ENCODE peak calls at places on chromosomes 2 and 18, in five cellular contexts. One of them, this sample, is unnamed.

GRCh38 chr2:16821696-16822095 is 156.1 kb upstream of the CYRIA start:
- DNase-seq in transverse colon: no peak
- DNase-seq in upper lobe of right lung: no peak
- DNase-seq in right lobe of liver: no peak
- DNase-seq in PC-9: no peak
- DNase-seq in this sample: no peak

GRCh38 chr2:230312638-230313037 is 14.4 kb upstream of the SP140L start:
- DNase-seq in transverse colon: no peak
- DNase-seq in right lobe of liver: no peak
- DNase-seq in upper lobe of right lung: no peak
- DNase-seq in PC-9: no peak
- DNase-seq in this sample: no peak

GRCh38 chr2:233165895-233166661 is 85.4 kb upstream of the ATG16L1 start:
- DNase-seq in upper lobe of right lung: peak; percentile 87
- DNase-seq in right lobe of liver: peak; percentile 66
- DNase-seq in PC-9: peak; percentile 97
- DNase-seq in transverse colon: peak; percentile 66
- DNase-seq in this sample: peak; percentile 81

GRCh38 chr2:191521608-191522208 is 156.2 kb upstream of the NABP1 start:
- DNase-seq in transverse colon: no peak
- DNase-seq in right lobe of liver: no peak
- DNase-seq in upper lobe of right lung: no peak
- DNase-seq in PC-9: no peak
- DNase-seq in this sample: no peak

GRCh38 chr2:238851751-238852150 is 3.9 kb downstream of the TWIST2 start:
- DNase-seq in upper lobe of right lung: no peak
- DNase-seq in right lobe of liver: no peak
- DNase-seq in transverse colon: no peak
- DNase-seq in PC-9: no peak
- DNase-seq in this sample: no peak

GRCh38 chr2:174668075-174668474 is 70.5 kb upstream of the WIPF1 start:
- DNase-seq in PC-9: no peak
- DNase-seq in upper lobe of right lung: no peak
- DNase-seq in right lobe of liver: no peak
- DNase-seq in transverse colon: no peak
- DNase-seq in this sample: no peak

GRCh38 chr2:164671664-164672396 is 50.5 kb upstream of the GRB14 start:
- DNase-seq in transverse colon: no peak
- DNase-seq in upper lobe of right lung: no peak
- DNase-seq in PC-9: no peak
- DNase-seq in right lobe of liver: no peak
- DNase-seq in this sample: no peak

GRCh38 chr2:219308142-219309093 is 783 bp downstream of the PTPRN start:
- DNase-seq in PC-9: no peak
- DNase-seq in transverse colon: peak; percentile 53
- DNase-seq in upper lobe of right lung: peak; percentile 79
- DNase-seq in right lobe of liver: peak; percentile 57
- DNase-seq in this sample: peak; percentile 91

GRCh38 chr18:49566217-49566616 is 4.4 kb downstream of the LIPG start:
- DNase-seq in right lobe of liver: no peak
- DNase-seq in PC-9: no peak
- DNase-seq in upper lobe of right lung: no peak
- DNase-seq in transverse colon: no peak
- DNase-seq in this sample: no peak

GRCh38 chr2:201701591-201701990 is 3.1 kb upstream of the MPP4 start:
- DNase-seq in transverse colon: no peak
- DNase-seq in right lobe of liver: no peak
- DNase-seq in upper lobe of right lung: no peak
- DNase-seq in PC-9: no peak
- DNase-seq in this sample: no peak

GRCh38 chr18:48037481-48038271 is 107.2 kb upstream of the SMAD2 start:
- DNase-seq in transverse colon: no peak
- DNase-seq in upper lobe of right lung: no peak
- DNase-seq in right lobe of liver: no peak
- DNase-seq in PC-9: no peak
- DNase-seq in this sample: peak; percentile 64

GRCh38 chr18:13368080-13368813 is 149.7 kb downstream of the LDLRAD4 start:
- DNase-seq in right lobe of liver: no peak
- DNase-seq in upper lobe of right lung: no peak
- DNase-seq in PC-9: no peak
- DNase-seq in transverse colon: no peak
- DNase-seq in this sample: no peak

GRCh38 chr2:15926252-15926651 is 14.1 kb upstream of the MYCN start:
- DNase-seq in right lobe of liver: no peak
- DNase-seq in transverse colon: no peak
- DNase-seq in upper lobe of right lung: no peak
- DNase-seq in PC-9: no peak
- DNase-seq in this sample: no peak

GRCh38 chr2:131027566-131028528 is 65.4 kb downstream of the FAM168B start:
- DNase-seq in right lobe of liver: no peak
- DNase-seq in PC-9: no peak
- DNase-seq in transverse colon: no peak
- DNase-seq in upper lobe of right lung: peak; percentile 42
- DNase-seq in this sample: no peak

GRCh38 chr2:75787532-75788132 is 76.9 kb upstream of the GCFC2 start:
- DNase-seq in transverse colon: no peak
- DNase-seq in right lobe of liver: no peak
- DNase-seq in PC-9: no peak
- DNase-seq in upper lobe of right lung: no peak
- DNase-seq in this sample: no peak

GRCh38 chr2:178915423-178915822 is 108.2 kb upstream of the TTN start:
- DNase-seq in right lobe of liver: no peak
- DNase-seq in PC-9: no peak
- DNase-seq in upper lobe of right lung: no peak
- DNase-seq in transverse colon: no peak
- DNase-seq in this sample: no peak

GRCh38 chr2:36462311-36462710 is 106.7 kb downstream of the CRIM1 start:
- DNase-seq in upper lobe of right lung: no peak
- DNase-seq in transverse colon: no peak
- DNase-seq in PC-9: no peak
- DNase-seq in right lobe of liver: no peak
- DNase-seq in this sample: no peak
- H3K4me1 ChIP-seq in upper lobe of right lung: peaks cover 38% of the 10 kb centered on the region
- H3K4me1 ChIP-seq in transverse colon: peaks cover 13% of the 10 kb centered on the region
- H3K4me1 ChIP-seq in PC-9: peaks cover 37% of the 10 kb centered on the region
- H3K4me1 ChIP-seq in right lobe of liver: no peaks in the 10 kb centered on the region
- H3K4me1 ChIP-seq in this sample: peaks cover 7% of the 10 kb centered on the region

GRCh38 chr2:121479882-121480522 is 50.7 kb upstream of the RNU4ATAC start:
- DNase-seq in upper lobe of right lung: no peak
- DNase-seq in transverse colon: peak; percentile 68
- DNase-seq in PC-9: no peak
- DNase-seq in right lobe of liver: no peak
- DNase-seq in this sample: no peak

GRCh38 chr2:121476714-121477113 is 54.0 kb upstream of the RNU4ATAC start:
- DNase-seq in right lobe of liver: no peak
- DNase-seq in upper lobe of right lung: no peak
- DNase-seq in transverse colon: no peak
- DNase-seq in PC-9: no peak
- DNase-seq in this sample: no peak

GRCh38 chr2:121475811-121476571 is 54.7 kb upstream of the RNU4ATAC start:
- DNase-seq in right lobe of liver: no peak
- DNase-seq in upper lobe of right lung: no peak
- DNase-seq in PC-9: no peak
- DNase-seq in transverse colon: no peak
- DNase-seq in this sample: no peak

GRCh38 chr2:121480826-121481225 is 49.9 kb upstream of the RNU4ATAC start:
- DNase-seq in right lobe of liver: no peak
- DNase-seq in upper lobe of right lung: no peak
- DNase-seq in transverse colon: no peak
- DNase-seq in PC-9: no peak
- DNase-seq in this sample: no peak

DNA sequence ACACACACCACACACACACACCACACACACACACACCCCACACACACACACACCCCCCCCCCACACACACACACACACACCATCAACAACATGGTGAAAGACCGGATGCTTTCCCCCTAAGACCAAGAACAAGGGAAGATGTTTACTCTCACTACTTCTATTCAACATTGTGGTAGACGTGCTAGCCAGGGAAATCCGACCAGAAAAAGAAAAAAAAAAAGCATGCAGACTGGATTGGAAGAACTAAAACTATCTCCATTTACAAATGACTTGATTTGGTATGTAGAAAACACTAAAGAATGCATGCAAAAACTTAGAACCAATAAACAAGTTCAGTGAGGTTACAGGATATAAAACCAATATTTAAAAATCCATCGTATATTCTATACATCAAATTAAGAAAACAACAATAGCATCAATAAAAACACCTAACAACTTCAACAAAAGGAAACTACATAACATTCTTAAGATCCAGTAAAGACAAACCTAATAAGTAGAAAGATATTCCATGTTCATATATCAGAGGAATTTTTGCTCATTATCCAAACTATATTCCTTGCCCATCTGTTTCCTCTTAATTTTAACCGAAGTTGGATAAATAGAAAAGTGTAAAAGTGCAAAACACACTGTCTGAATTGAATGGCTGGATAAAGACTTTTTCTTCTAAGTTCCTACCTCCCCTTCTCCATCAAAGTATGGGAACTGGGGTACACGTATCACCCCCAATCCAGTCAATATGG is 51.5 kb upstream of the RNU4ATAC start:
- DNase-seq in PC-9: no peak
- DNase-seq in right lobe of liver: no peak
- DNase-seq in upper lobe of right lung: no peak
- DNase-seq in transverse colon: no peak
- DNase-seq in this sample: no peak
- H3K4me1 ChIP-seq in PC-9: peaks cover 15% of the 10 kb centered on the region
- H3K4me1 ChIP-seq in right lobe of liver: no peaks in the 10 kb centered on the region
- H3K4me1 ChIP-seq in upper lobe of right lung: peaks cover 13% of the 10 kb centered on the region
- H3K4me1 ChIP-seq in transverse colon: peaks cover 14% of the 10 kb centered on the region
- H3K4me1 ChIP-seq in this sample: no peaks in the 10 kb centered on the region

DNA sequence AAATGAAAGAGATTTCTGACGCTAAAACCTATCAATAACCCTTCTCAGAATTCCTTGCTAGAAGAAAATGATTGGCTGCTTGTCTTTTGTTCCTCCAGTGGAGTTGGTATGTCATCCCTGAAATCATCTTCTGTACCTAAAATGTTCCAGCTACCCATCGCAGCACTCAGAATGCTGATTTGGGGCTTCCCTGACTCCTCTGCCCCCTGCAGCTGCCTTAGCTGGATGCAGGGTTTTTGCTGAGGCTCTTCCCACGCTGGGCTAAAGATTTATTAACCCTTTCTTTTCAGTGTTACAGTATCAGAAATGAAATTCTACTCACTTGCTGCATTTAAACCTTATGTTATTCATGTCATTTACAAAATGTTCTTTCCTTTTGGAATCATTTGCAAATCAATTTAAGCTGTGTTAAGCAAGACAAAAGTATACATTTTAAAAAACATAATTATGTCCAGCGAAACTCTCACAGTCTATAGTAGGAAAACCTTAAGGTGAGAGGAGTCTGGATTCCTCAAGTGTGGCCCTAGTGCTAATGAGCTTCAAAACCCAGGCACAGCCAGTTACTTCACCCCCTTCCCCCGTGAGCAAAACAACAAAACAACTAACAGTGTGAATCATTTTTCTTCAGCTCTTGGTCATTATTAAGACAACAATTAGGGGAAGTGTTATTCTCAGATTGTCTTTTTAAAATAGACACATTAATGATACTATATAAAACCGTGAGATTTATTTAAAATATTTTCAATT is 32.8 kb downstream of the PKP4 start:
- DNase-seq in upper lobe of right lung: no peak
- DNase-seq in PC-9: no peak
- DNase-seq in transverse colon: no peak
- DNase-seq in right lobe of liver: no peak
- DNase-seq in this sample: no peak
- H3K4me1 ChIP-seq in upper lobe of right lung: peaks cover 14% of the 10 kb centered on the region
- H3K4me1 ChIP-seq in PC-9: no peaks in the 10 kb centered on the region
- H3K4me1 ChIP-seq in transverse colon: no peaks in the 10 kb centered on the region
- H3K4me1 ChIP-seq in right lobe of liver: no peaks in the 10 kb centered on the region
- H3K4me1 ChIP-seq in this sample: peaks cover 3% of the 10 kb centered on the region

GRCh38 chr2:240245706-240246105 is 105.2 kb upstream of the OTOS start:
- DNase-seq in upper lobe of right lung: no peak
- DNase-seq in right lobe of liver: no peak
- DNase-seq in transverse colon: no peak
- DNase-seq in PC-9: peak; percentile 18
- DNase-seq in this sample: peak; percentile 44

GRCh38 chr2:240245184-240245583 is 104.7 kb upstream of the OTOS start:
- DNase-seq in right lobe of liver: no peak
- DNase-seq in PC-9: no peak
- DNase-seq in upper lobe of right lung: no peak
- DNase-seq in transverse colon: no peak
- DNase-seq in this sample: peak; percentile 31

GRCh38 chr2:240246173-240246820 is 105.8 kb upstream of the OTOS start:
- DNase-seq in transverse colon: no peak
- DNase-seq in PC-9: peak; percentile 24
- DNase-seq in right lobe of liver: no peak
- DNase-seq in upper lobe of right lung: no peak
- DNase-seq in this sample: no peak

GRCh38 chr2:240247241-240247867 is 106.9 kb upstream of the OTOS start:
- DNase-seq in right lobe of liver: no peak
- DNase-seq in transverse colon: no peak
- DNase-seq in upper lobe of right lung: no peak
- DNase-seq in PC-9: peak; percentile 13
- DNase-seq in this sample: no peak

GRCh38 chr2:240244543-240244942 is 104.1 kb upstream of the OTOS start:
- DNase-seq in transverse colon: no peak
- DNase-seq in PC-9: no peak
- DNase-seq in right lobe of liver: no peak
- DNase-seq in upper lobe of right lung: no peak
- DNase-seq in this sample: no peak
- H3K4me1 ChIP-seq in transverse colon: no peaks in the 10 kb centered on the region
- H3K4me1 ChIP-seq in PC-9: no peaks in the 10 kb centered on the region
- H3K4me1 ChIP-seq in right lobe of liver: no peaks in the 10 kb centered on the region
- H3K4me1 ChIP-seq in upper lobe of right lung: no peaks in the 10 kb centered on the region
- H3K4me1 ChIP-seq in this sample: no peaks in the 10 kb centered on the region

GRCh38 chr2:105873281-105873680 is 128.6 kb downstream of the NCK2 start:
- DNase-seq in transverse colon: no peak
- DNase-seq in right lobe of liver: no peak
- DNase-seq in PC-9: no peak
- DNase-seq in upper lobe of right lung: no peak
- DNase-seq in this sample: no peak
- H3K4me1 ChIP-seq in transverse colon: peaks cover 8% of the 10 kb centered on the region
- H3K4me1 ChIP-seq in right lobe of liver: no peaks in the 10 kb centered on the region
- H3K4me1 ChIP-seq in PC-9: peaks cover 6% of the 10 kb centered on the region
- H3K4me1 ChIP-seq in upper lobe of right lung: peaks cover 27% of the 10 kb centered on the region
- H3K4me1 ChIP-seq in this sample: no peaks in the 10 kb centered on the region

GRCh38 chr2:37583402-37583801 is 88.0 kb downstream of the CDC42EP3 start:
- DNase-seq in transverse colon: no peak
- DNase-seq in upper lobe of right lung: no peak
- DNase-seq in PC-9: no peak
- DNase-seq in right lobe of liver: no peak
- DNase-seq in this sample: no peak
- H3K4me1 ChIP-seq in transverse colon: peaks cover 23% of the 10 kb centered on the region
- H3K4me1 ChIP-seq in upper lobe of right lung: peaks cover 42% of the 10 kb centered on the region
- H3K4me1 ChIP-seq in PC-9: peaks cover 56% of the 10 kb centered on the region
- H3K4me1 ChIP-seq in right lobe of liver: no peaks in the 10 kb centered on the region
- H3K4me1 ChIP-seq in this sample: peaks cover 14% of the 10 kb centered on the region

This sample was measured in aorta.